ENCODE peak calls at places on chromosome 12, in five cellular contexts. W, P, X, K and O are unnamed samples.

GRCh38 chr12:130764475-130765185 is 48.5 kb upstream of the RIMBP2 start:
- DNase-seq in W (no peak), P (peak; percentile 30), X (peak; percentile 14), K (peak; percentile 31), O (no peak)

GRCh38 chr12:105204916-105205315 is 31.1 kb downstream of the APPL2 start:
- DNase-seq in W (no peak), P (peak; percentile 78), X (peak; percentile 71), K (no peak), O (no peak)

GRCh38 chr12:132190012-132190755 is 45.9 kb downstream of the NOC4L start:
- DNase-seq in W (no peak), P (no peak), X (no peak), K (no peak), O (no peak)

GRCh38 chr12:28484157-28484556 is 293.9 kb downstream of the CCDC91 start:
- DNase-seq in W (no peak), P (no peak), X (no peak), K (no peak), O (no peak)

GRCh38 chr12:27123642-27124041 is 41.3 kb upstream of the C12orf71 start:
- DNase-seq in W (no peak), P (peak; percentile 33), X (peak; percentile 21), K (peak; percentile 53), O (no peak)

GRCh38 chr12:74847169-74847568 is 309.5 kb downstream of the ATXN7L3B start:
- DNase-seq in W (no peak), P (no peak), X (no peak), K (no peak), O (no peak)

GRCh38 chr12:126518596-126519200 is 1453.5 kb downstream of the AACS start:
- DNase-seq in W (no peak), P (peak; percentile 43), X (no peak), K (peak; percentile 8), O (no peak)

GRCh38 chr12:52279683-52280318 is 5.4 kb downstream of the KRT86 start:
- DNase-seq in W (no peak), P (no peak), X (no peak), K (no peak), O (no peak)

GRCh38 chr12:12226187-12226586 is 40.7 kb downstream of the LRP6 start:
- DNase-seq in W (no peak), P (no peak), X (no peak), K (no peak), O (no peak)

GRCh38 chr12:64836856-64837255 is 12.4 kb downstream of the TBC1D30 start:
- DNase-seq in W (no peak), P (no peak), X (no peak), K (no peak), O (no peak)

GRCh38 chr12:105368047-105368646 is 37.7 kb downstream of the C12orf75 start:
- DNase-seq in W (no peak), P (no peak), X (no peak), K (no peak), O (no peak)

GRCh38 chr12:56084958-56085543 is 5.1 kb downstream of the ERBB3 start:
- DNase-seq in W (no peak), P (no peak), X (no peak), K (peak; percentile 45), O (no peak)
- TF ChIP-seq CTCF in W (no peak), P (peak; percentile 31), X (peak; percentile 59), K (peak; percentile 27), O (peak; percentile 26)

DNA sequence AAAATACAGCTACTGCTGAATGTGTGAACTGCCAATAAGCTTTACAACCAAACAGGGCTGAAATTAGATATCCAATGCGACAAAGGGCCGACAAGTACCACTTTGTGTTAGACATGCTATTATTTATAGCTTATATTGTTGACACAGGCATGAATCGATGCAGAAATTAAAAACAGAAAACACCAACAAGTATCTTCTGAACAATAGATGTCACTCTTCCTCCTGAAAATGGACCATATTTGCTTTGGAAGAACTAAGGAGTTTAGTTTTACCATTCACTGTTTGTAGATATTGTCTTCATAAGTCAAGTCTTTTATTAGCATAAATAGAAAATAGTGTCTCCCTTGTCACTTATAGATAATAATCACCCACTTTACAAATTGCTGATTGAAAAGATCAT is 86.5 kb downstream of the LRIG3 start:
- DNase-seq in W (no peak), P (no peak), X (no peak), K (peak; percentile 6), O (no peak)
- TF ChIP-seq CTCF in W (no peak), P (no peak), X (peak; percentile 20), K (no peak), O (no peak)

DNA sequence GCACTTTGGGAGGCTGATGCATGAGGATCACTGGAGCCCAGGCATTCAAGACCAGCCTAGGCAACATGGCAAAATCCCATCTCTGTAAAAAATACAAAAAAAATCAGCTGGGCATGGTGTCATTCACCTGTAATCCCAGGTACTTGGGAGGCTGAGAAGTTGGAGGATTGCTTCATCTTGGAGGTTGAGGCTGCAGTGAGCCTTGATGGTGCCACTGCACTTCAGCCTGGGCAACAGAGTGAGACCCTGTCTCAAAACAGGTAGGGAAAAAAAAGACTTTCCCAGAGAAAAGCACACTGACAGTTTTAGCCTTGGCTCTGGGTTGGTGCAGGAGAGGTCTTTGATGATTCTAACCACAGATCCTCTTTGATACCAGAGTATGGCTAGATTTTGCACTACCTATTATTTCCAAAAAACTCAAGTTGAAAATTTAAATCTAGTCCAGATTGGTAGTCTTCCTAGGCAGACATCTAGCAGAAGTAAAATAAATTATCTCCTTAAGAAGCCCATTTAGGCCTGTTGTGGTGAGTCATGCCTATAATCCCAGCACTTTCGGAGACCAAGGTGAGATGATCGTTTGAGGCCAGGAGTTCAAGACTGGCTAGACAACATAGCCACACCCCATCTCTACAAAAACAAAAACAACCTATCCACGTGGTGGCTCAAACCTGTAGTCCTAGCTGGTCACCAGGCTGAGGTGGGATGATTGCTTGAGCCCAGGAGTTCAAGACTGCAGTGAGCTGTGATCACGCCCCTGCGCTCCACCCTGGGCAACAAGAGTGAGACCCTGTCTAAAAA is 18.6 kb downstream of the LARP4 start:
- DNase-seq in W (no peak), P (no peak), X (peak; percentile 46), K (peak; percentile 16), O (no peak)
- TF ChIP-seq CTCF in W (no peak), P (no peak), X (no peak), K (no peak), O (no peak)

GRCh38 chr12:94710933-94711332 is 60.6 kb upstream of the TMCC3 start:
- DNase-seq in W (no peak), P (no peak), X (peak; percentile 29), K (peak; percentile 59), O (peak; percentile 2)
- TF ChIP-seq CTCF in W (no peak), P (peak; percentile 19), X (peak; percentile 31), K (peak; percentile 18), O (no peak)

GRCh38 chr12:46374286-46374685 is 1.7 kb upstream of the SLC38A2 start:
- DNase-seq in W (no peak), P (no peak), X (no peak), K (no peak), O (no peak)

GRCh38 chr12:46372852-46373302 is 304 bp upstream of the SLC38A2 start:
- DNase-seq in W (no peak), P (no peak), X (no peak), K (no peak), O (peak; percentile 6)

GRCh38 chr12:46374711-46375110 is 2.1 kb upstream of the SLC38A2 start:
- DNase-seq in W (no peak), P (no peak), X (no peak), K (no peak), O (no peak)

GRCh38 chr12:46372131-46372851 is at the start of gene SLC38A2:
- DNase-seq in W (peak; percentile 100), P (peak; percentile 92), X (peak; percentile 91), K (peak; percentile 92), O (peak; percentile 96)

DNA sequence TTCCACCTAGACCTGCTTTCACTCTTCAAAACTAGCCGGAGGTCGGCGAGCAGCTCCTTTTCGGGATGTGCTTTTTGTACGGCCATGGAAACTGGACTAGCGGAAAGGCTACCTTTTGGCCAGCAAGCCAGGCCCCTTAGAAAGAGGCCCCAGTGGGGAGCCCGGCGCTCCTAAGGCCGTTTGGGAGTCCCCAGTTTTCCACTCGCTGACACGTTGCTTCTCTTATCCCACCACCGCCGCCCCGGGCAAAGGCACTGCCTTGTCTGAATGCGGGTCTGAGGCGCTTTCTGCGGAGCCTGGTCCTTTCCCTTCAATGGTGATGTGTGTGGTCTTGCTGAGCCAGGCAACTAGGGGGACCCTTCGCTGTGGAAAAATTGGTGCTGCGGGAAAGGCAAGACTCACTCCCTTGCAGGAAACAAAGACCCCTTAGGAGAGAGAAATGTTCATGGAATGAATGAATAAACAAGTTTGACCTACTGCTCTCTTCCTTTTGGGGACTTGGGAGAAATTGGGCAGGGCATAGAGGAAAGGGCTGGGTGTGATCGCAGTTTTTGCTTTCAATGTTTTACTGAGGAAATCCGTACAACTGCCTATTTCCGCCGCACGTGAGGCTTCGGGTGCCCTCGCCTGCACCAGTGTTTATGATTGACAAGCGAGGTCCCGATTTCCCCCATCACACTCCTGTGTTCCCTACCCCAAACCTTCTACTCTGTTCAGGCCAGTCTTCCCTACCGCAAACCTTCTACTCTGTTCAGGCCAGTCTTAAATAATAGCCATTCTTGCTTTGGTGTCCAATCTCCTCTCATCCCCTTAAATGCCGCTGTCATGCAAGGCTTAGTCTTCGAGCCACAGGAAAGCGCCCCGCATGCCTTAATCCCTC is 970 bp upstream of the SLC38A2 start:
- DNase-seq in W (peak; percentile 88), P (peak; percentile 52), X (peak; percentile 58), K (peak; percentile 48), O (no peak)
- TF ChIP-seq CTCF in W (no peak), P (peak; percentile 15), X (peak; percentile 1), K (no peak), O (peak; percentile 15)

GRCh38 chr12:19410639-19411184 is 28.6 kb upstream of the AEBP2 start:
- DNase-seq in W (no peak), P (no peak), X (no peak), K (no peak), O (no peak)

GRCh38 chr12:19410211-19410610 is 29.1 kb upstream of the AEBP2 start:
- DNase-seq in W (no peak), P (peak; percentile 25), X (no peak), K (no peak), O (no peak)

GRCh38 chr12:19409376-19409775 is 29.9 kb upstream of the AEBP2 start:
- DNase-seq in W (no peak), P (peak; percentile 70), X (no peak), K (no peak), O (no peak)

GRCh38 chr12:19412844-19413243 is 26.4 kb upstream of the AEBP2 start:
- DNase-seq in W (no peak), P (peak; percentile 60), X (no peak), K (no peak), O (no peak)

GRCh38 chr12:19411234-19412221 is 27.8 kb upstream of the AEBP2 start:
- DNase-seq in W (no peak), P (no peak), X (no peak), K (peak; percentile 21), O (no peak)
- TF ChIP-seq CTCF in W (no peak), P (no peak), X (no peak), K (no peak), O (no peak)